ENCODE peak calls at places on chromosomes 1 and 21, in seven cellular contexts. One of them, this sample, is unnamed.

GRCh38 chr1:92792340-92792782 is 7.5 kb upstream of the EVI5 start:
- DNase-seq in K562: peak
- DNase-seq in NCI-H1436: no peak
- DNase-seq in tibial nerve: no peak
- DNase-seq in COR-L47: peak
- DNase-seq in HFFc6: no peak
- DNase-seq in adrenal gland: no peak
- DNase-seq in this sample: no peak

GRCh38 chr1:107140703-107141490 is at the start of gene NTNG1:
- DNase-seq in tibial nerve: no peak
- DNase-seq in HFFc6: no peak
- DNase-seq in COR-L47: peak
- DNase-seq in NCI-H1436: no peak
- DNase-seq in adrenal gland: no peak
- DNase-seq in K562: no peak
- DNase-seq in this sample: peak

GRCh38 chr1:143584508-143584907 is 387.3 kb downstream of the FAM72C start:
- DNase-seq in adrenal gland: no peak
- DNase-seq in tibial nerve: no peak
- DNase-seq in COR-L47: no peak
- DNase-seq in HFFc6: no peak
- DNase-seq in K562: no peak
- DNase-seq in NCI-H1436: no peak
- DNase-seq in this sample: no peak

GRCh38 chr1:154407021-154407865 is 2.1 kb downstream of the IL6R start:
- DNase-seq in HFFc6: no peak
- DNase-seq in NCI-H1436: no peak
- DNase-seq in K562: no peak
- DNase-seq in adrenal gland: no peak
- DNase-seq in COR-L47: no peak
- DNase-seq in tibial nerve: no peak
- DNase-seq in this sample: peak

GRCh38 chr1:243335297-243335696 is 79.5 kb downstream of the SDCCAG8 start:
- DNase-seq in adrenal gland: peak
- DNase-seq in HFFc6: peak
- DNase-seq in NCI-H1436: no peak
- DNase-seq in K562: no peak
- DNase-seq in COR-L47: no peak
- DNase-seq in tibial nerve: no peak
- DNase-seq in this sample: no peak

GRCh38 chr1:109466440-109467300 is at the start of gene SYPL2:
- DNase-seq in NCI-H1436: no peak
- DNase-seq in COR-L47: no peak
- DNase-seq in tibial nerve: peak
- DNase-seq in K562: peak
- DNase-seq in adrenal gland: peak
- DNase-seq in HFFc6: peak
- DNase-seq in this sample: no peak

GRCh38 chr1:213582976-213583567 is 404.7 kb upstream of the PROX1 start:
- DNase-seq in tibial nerve: no peak
- DNase-seq in adrenal gland: no peak
- DNase-seq in NCI-H1436: no peak
- DNase-seq in K562: no peak
- DNase-seq in COR-L47: no peak
- DNase-seq in HFFc6: no peak
- DNase-seq in this sample: no peak

GRCh38 chr1:32797456-32797855 is 19.7 kb downstream of the YARS1 start:
- DNase-seq in NCI-H1436: no peak
- DNase-seq in HFFc6: no peak
- DNase-seq in tibial nerve: no peak
- DNase-seq in K562: no peak
- DNase-seq in COR-L47: no peak
- DNase-seq in adrenal gland: no peak
- DNase-seq in this sample: no peak

GRCh38 chr1:200976634-200977033 is 46.9 kb downstream of the KIF21B start:
- DNase-seq in K562: no peak
- DNase-seq in COR-L47: no peak
- DNase-seq in HFFc6: no peak
- DNase-seq in NCI-H1436: no peak
- DNase-seq in adrenal gland: no peak
- DNase-seq in tibial nerve: no peak
- DNase-seq in this sample: no peak

GRCh38 chr1:235745448-235746136 is 96.0 kb upstream of the GNG4 start:
- DNase-seq in adrenal gland: no peak
- DNase-seq in HFFc6: no peak
- DNase-seq in K562: no peak
- DNase-seq in tibial nerve: no peak
- DNase-seq in NCI-H1436: no peak
- DNase-seq in COR-L47: no peak
- DNase-seq in this sample: no peak

GRCh38 chr1:39639333-39640130 is at the start of gene HEYL:
- DNase-seq in tibial nerve: peak
- DNase-seq in adrenal gland: peak
- DNase-seq in COR-L47: peak
- DNase-seq in K562: peak
- DNase-seq in NCI-H1436: peak
- DNase-seq in HFFc6: no peak
- DNase-seq in this sample: no peak

GRCh38 chr1:9728451-9729295 is 77.1 kb downstream of the PIK3CD start:
- DNase-seq in NCI-H1436: no peak
- DNase-seq in HFFc6: no peak
- DNase-seq in adrenal gland: no peak
- DNase-seq in tibial nerve: no peak
- DNase-seq in COR-L47: no peak
- DNase-seq in K562: no peak
- DNase-seq in this sample: no peak

GRCh38 chr1:173161510-173162221 is 45.5 kb downstream of the TNFSF4 start:
- DNase-seq in tibial nerve: no peak
- DNase-seq in HFFc6: peak
- DNase-seq in adrenal gland: no peak
- DNase-seq in COR-L47: no peak
- DNase-seq in K562: no peak
- DNase-seq in NCI-H1436: no peak
- DNase-seq in this sample: no peak

GRCh38 chr1:56816909-56817308 is 2.3 kb downstream of the FYB2 start:
- DNase-seq in K562: no peak
- DNase-seq in tibial nerve: no peak
- DNase-seq in HFFc6: no peak
- DNase-seq in adrenal gland: no peak
- DNase-seq in NCI-H1436: no peak
- DNase-seq in COR-L47: no peak
- DNase-seq in this sample: no peak

GRCh38 chr1:109228167-109228566 is 14.4 kb downstream of the SARS1 start:
- DNase-seq in tibial nerve: no peak
- DNase-seq in COR-L47: no peak
- DNase-seq in HFFc6: no peak
- DNase-seq in adrenal gland: no peak
- DNase-seq in K562: no peak
- DNase-seq in NCI-H1436: no peak
- DNase-seq in this sample: no peak

GRCh38 chr1:56773341-56774066 is 45.7 kb downstream of the FYB2 start:
- DNase-seq in COR-L47: no peak
- DNase-seq in HFFc6: no peak
- DNase-seq in tibial nerve: no peak
- DNase-seq in K562: no peak
- DNase-seq in NCI-H1436: no peak
- DNase-seq in adrenal gland: no peak
- DNase-seq in this sample: no peak

GRCh38 chr1:43558346-43558841 is 27.7 kb downstream of the PTPRF start:
- DNase-seq in K562: no peak
- DNase-seq in adrenal gland: no peak
- DNase-seq in HFFc6: no peak
- DNase-seq in NCI-H1436: peak
- DNase-seq in tibial nerve: no peak
- DNase-seq in COR-L47: no peak
- DNase-seq in this sample: peak

GRCh38 chr1:204709021-204709420 is 23.5 kb upstream of the LRRN2 start:
- DNase-seq in NCI-H1436: no peak
- DNase-seq in K562: no peak
- DNase-seq in HFFc6: no peak
- DNase-seq in COR-L47: no peak
- DNase-seq in tibial nerve: no peak
- DNase-seq in adrenal gland: no peak
- DNase-seq in this sample: no peak

GRCh38 chr21:33076600-33077329 is 6.8 kb downstream of the OLIG1 start:
- DNase-seq in COR-L47: no peak
- DNase-seq in K562: no peak
- DNase-seq in adrenal gland: no peak
- DNase-seq in NCI-H1436: no peak
- DNase-seq in tibial nerve: no peak
- DNase-seq in HFFc6: no peak
- DNase-seq in this sample: no peak

GRCh38 chr1:166884040-166884642 is 8.1 kb upstream of the TADA1 start:
- DNase-seq in tibial nerve: no peak
- DNase-seq in COR-L47: no peak
- DNase-seq in NCI-H1436: no peak
- DNase-seq in adrenal gland: peak
- DNase-seq in HFFc6: no peak
- DNase-seq in K562: peak
- DNase-seq in this sample: peak

GRCh38 chr1:8171751-8172464 is 145.8 kb upstream of the ERRFI1 start:
- DNase-seq in NCI-H1436: no peak
- DNase-seq in adrenal gland: no peak
- DNase-seq in HFFc6: no peak
- DNase-seq in K562: no peak
- DNase-seq in tibial nerve: no peak
- DNase-seq in COR-L47: no peak
- DNase-seq in this sample: no peak

GRCh38 chr21:42799948-42800347 is 79.4 kb downstream of the WDR4 start:
- DNase-seq in NCI-H1436: no peak
- DNase-seq in K562: no peak
- DNase-seq in COR-L47: no peak
- DNase-seq in adrenal gland: no peak
- DNase-seq in HFFc6: no peak
- DNase-seq in tibial nerve: no peak
- DNase-seq in this sample: no peak

GRCh38 chr1:7644906-7645750 is 126.0 kb upstream of the VAMP3 start:
- DNase-seq in NCI-H1436: peak
- DNase-seq in K562: no peak
- DNase-seq in tibial nerve: no peak
- DNase-seq in COR-L47: peak
- DNase-seq in HFFc6: no peak
- DNase-seq in adrenal gland: no peak
- DNase-seq in this sample: no peak

GRCh38 chr1:224564491-224565084 is 51.5 kb upstream of the CNIH3 start:
- DNase-seq in adrenal gland: no peak
- DNase-seq in HFFc6: no peak
- DNase-seq in NCI-H1436: no peak
- DNase-seq in K562: no peak
- DNase-seq in COR-L47: no peak
- DNase-seq in tibial nerve: no peak
- DNase-seq in this sample: no peak

GRCh38 chr1:5348732-5349465 is 643.3 kb downstream of the NPHP4 start:
- DNase-seq in NCI-H1436: no peak
- DNase-seq in HFFc6: no peak
- DNase-seq in COR-L47: no peak
- DNase-seq in K562: peak
- DNase-seq in adrenal gland: no peak
- DNase-seq in tibial nerve: no peak
- DNase-seq in this sample: no peak

GRCh38 chr1:89547563-89548485 is 23.2 kb downstream of the LRRC8B start:
- DNase-seq in COR-L47: peak
- DNase-seq in tibial nerve: no peak
- DNase-seq in HFFc6: no peak
- DNase-seq in NCI-H1436: no peak
- DNase-seq in K562: no peak
- DNase-seq in adrenal gland: peak
- DNase-seq in this sample: peak

GRCh38 chr21:45138199-45139002 is 64.0 kb downstream of the ADARB1 start:
- DNase-seq in K562: peak
- DNase-seq in HFFc6: peak
- DNase-seq in adrenal gland: peak
- DNase-seq in tibial nerve: peak
- DNase-seq in NCI-H1436: no peak
- DNase-seq in COR-L47: peak
- DNase-seq in this sample: no peak

GRCh38 chr1:32521165-32521564 is 18.1 kb upstream of the ZBTB8A start:
- DNase-seq in HFFc6: no peak
- DNase-seq in adrenal gland: no peak
- DNase-seq in K562: no peak
- DNase-seq in tibial nerve: no peak
- DNase-seq in COR-L47: no peak
- DNase-seq in NCI-H1436: no peak
- DNase-seq in this sample: no peak

GRCh38 chr1:184160942-184161698 is 109.6 kb downstream of the TSEN15 start:
- DNase-seq in COR-L47: no peak
- DNase-seq in NCI-H1436: no peak
- DNase-seq in K562: no peak
- DNase-seq in HFFc6: peak
- DNase-seq in tibial nerve: no peak
- DNase-seq in adrenal gland: no peak
- DNase-seq in this sample: peak

GRCh38 chr1:30518696-30519095 is 204.7 kb downstream of the MATN1 start:
- DNase-seq in tibial nerve: no peak
- DNase-seq in NCI-H1436: no peak
- DNase-seq in K562: no peak
- DNase-seq in adrenal gland: no peak
- DNase-seq in HFFc6: no peak
- DNase-seq in COR-L47: no peak
- DNase-seq in this sample: no peak

GRCh38 chr1:28955930-28956552 is 41.7 kb downstream of the EPB41 start:
- DNase-seq in adrenal gland: no peak
- DNase-seq in K562: no peak
- DNase-seq in COR-L47: peak
- DNase-seq in HFFc6: no peak
- DNase-seq in tibial nerve: no peak
- DNase-seq in NCI-H1436: peak
- DNase-seq in this sample: no peak

GRCh38 chr1:46516140-46516539 is 26.5 kb downstream of the DMBX1 start:
- DNase-seq in HFFc6: no peak
- DNase-seq in K562: no peak
- DNase-seq in NCI-H1436: no peak
- DNase-seq in tibial nerve: no peak
- DNase-seq in adrenal gland: no peak
- DNase-seq in COR-L47: no peak
- DNase-seq in this sample: no peak

GRCh38 chr1:222161676-222162075 is 386.2 kb downstream of the HHIPL2 start:
- DNase-seq in HFFc6: no peak
- DNase-seq in adrenal gland: no peak
- DNase-seq in NCI-H1436: no peak
- DNase-seq in tibial nerve: no peak
- DNase-seq in K562: no peak
- DNase-seq in COR-L47: no peak
- DNase-seq in this sample: no peak

GRCh38 chr1:64121766-64122385 is 81.5 kb upstream of the UBE2U start:
- DNase-seq in COR-L47: no peak
- DNase-seq in NCI-H1436: no peak
- DNase-seq in K562: no peak
- DNase-seq in tibial nerve: no peak
- DNase-seq in adrenal gland: no peak
- DNase-seq in HFFc6: no peak
- DNase-seq in this sample: no peak

GRCh38 chr1:102732927-102733326 is 375.4 kb downstream of the COL11A1 start:
- DNase-seq in adrenal gland: no peak
- DNase-seq in COR-L47: no peak
- DNase-seq in K562: no peak
- DNase-seq in tibial nerve: no peak
- DNase-seq in HFFc6: no peak
- DNase-seq in NCI-H1436: no peak
- DNase-seq in this sample: no peak

GRCh38 chr1:81296584-81296983 is 504.1 kb upstream of the ADGRL2 start:
- DNase-seq in K562: no peak
- DNase-seq in COR-L47: no peak
- DNase-seq in adrenal gland: no peak
- DNase-seq in tibial nerve: no peak
- DNase-seq in HFFc6: no peak
- DNase-seq in NCI-H1436: no peak
- DNase-seq in this sample: no peak